ENCODE peak calls at places on chromosome 1, in seven cellular contexts. B is stimulated activated CD4-positive, alpha-beta T cell treated with anti-CD3 and anti-CD28 coated beads, Interleukin-2, amount 100 ng/mL, for 48 hours; E is cardiac fibroblast; X is T47D; Q is IMR-90; W is NCI-H1048; V is kidney glomerular epithelial cell. A is an unnamed sample.

GRCh38 chr1:181141431-181141910 is 53.0 kb downstream of the IER5 start:
- DNase-seq in B (peak; percentile 53), E (peak; percentile 96), X (peak; percentile 67), Q (peak; percentile 95), W (no peak), V (no peak), A (no peak)

GRCh38 chr1:64933296-64934070 is 32.9 kb downstream of the JAK1 start:
- DNase-seq in B (no peak), E (peak; percentile 99), X (no peak), Q (peak; percentile 96), W (no peak), V (no peak), A (no peak)

GRCh38 chr1:173267453-173267945 is 60.4 kb upstream of the TNFSF4 start:
- DNase-seq in B (no peak), E (peak; percentile 73), X (no peak), Q (peak; percentile 66), W (no peak), V (peak; percentile 46), A (no peak)

GRCh38 chr1:214473392-214473791 is 78.0 kb downstream of the PTPN14 start:
- DNase-seq in B (no peak), E (peak; percentile 79), X (peak; percentile 40), Q (peak; percentile 76), W (no peak), V (no peak), A (no peak)

GRCh38 chr1:46603481-46603857 is 599 bp downstream of the MKNK1 start:
- DNase-seq in B (no peak), E (no peak), X (peak; percentile 8), Q (no peak), W (no peak), V (no peak), A (no peak)

GRCh38 chr1:219372916-219373615 is 199.4 kb downstream of the LYPLAL1 start:
- DNase-seq in B (no peak), E (peak; percentile 10), X (peak; percentile 47), Q (no peak), W (no peak), V (no peak), A (no peak)

GRCh38 chr1:16181887-16182719 is 26.2 kb upstream of the EPHA2 start:
- DNase-seq in B (no peak), E (peak; percentile 95), X (peak; percentile 73), Q (peak; percentile 89), W (no peak), V (peak; percentile 90), A (peak; percentile 89)

GRCh38 chr1:78045600-78045849 is 241 bp upstream of the GIPC2 start:
- DNase-seq in B (no peak), E (no peak), X (no peak), Q (no peak), W (no peak), V (no peak), A (no peak)

GRCh38 chr1:214547747-214548146 is 3.7 kb downstream of the PTPN14 start:
- DNase-seq in B (no peak), E (no peak), X (no peak), Q (no peak), W (no peak), V (no peak), A (no peak)

GRCh38 chr1:226656201-226656600 is 82.9 kb downstream of the ITPKB start:
- DNase-seq in B (no peak), E (no peak), X (no peak), Q (no peak), W (no peak), V (no peak), A (no peak)

GRCh38 chr1:155081472-155082300 is 3.0 kb downstream of the EFNA3 start:
- DNase-seq in B (no peak), E (no peak), X (peak; percentile 59), Q (no peak), W (no peak), V (no peak), A (no peak)

GRCh38 chr1:231806623-231807470 is 180.3 kb downstream of the DISC1 start:
- DNase-seq in B (peak; percentile 31), E (peak; percentile 53), X (peak; percentile 85), Q (peak; percentile 8), W (peak; percentile 46), V (peak; percentile 60), A (no peak)

GRCh38 chr1:47663286-47663685 is 225.4 kb downstream of the FOXD2 start:
- DNase-seq in B (no peak), E (no peak), X (no peak), Q (no peak), W (no peak), V (no peak), A (no peak)

GRCh38 chr1:42334240-42335049 is 590 bp downstream of the FOXJ3 start:
- DNase-seq in B (peak; percentile 15), E (peak; percentile 63), X (peak; percentile 65), Q (peak; percentile 43), W (no peak), V (peak; percentile 20), A (peak; percentile 34)

GRCh38 chr1:203508463-203508862 is 14.5 kb downstream of the OPTC start:
- DNase-seq in B (no peak), E (no peak), X (no peak), Q (no peak), W (no peak), V (no peak), A (no peak)

A was measured in prostate gland.